ENCODE peak calls at places on chromosomes 1 and 21, in eight cellular contexts. G is Panc1, N is GM23338, P is HCT116, E is K562, M is upper lobe of left lung, R is GM12878, B is HepG2. Z is an unnamed sample.

GRCh38 chr1:33093004-33093403 is 12.1 kb downstream of the AZIN2 start:
- ATAC-seq in G (no peak), N (peak; percentile 87), P (peak; percentile 70), E (peak; percentile 82), M (no peak), R (peak; percentile 52), B (peak; percentile 75), Z (no peak)

GRCh38 chr1:46345281-46345680 is 4.7 kb downstream of the NSUN4 start:
- ATAC-seq in G (no peak), N (no peak), P (no peak), E (no peak), M (no peak), R (no peak), B (peak; percentile 15), Z (no peak)

GRCh38 chr1:177593105-177593504 is 376.8 kb downstream of the SEC16B start:
- ATAC-seq in G (no peak), N (no peak), P (no peak), E (no peak), M (no peak), R (no peak), B (no peak), Z (no peak)

GRCh38 chr21:37219766-37220432 is 47.2 kb downstream of the VPS26C start:
- ATAC-seq in G (no peak), N (no peak), P (no peak), E (no peak), M (no peak), R (no peak), B (no peak), Z (no peak)

GRCh38 chr1:230067871-230068814 is 1.1 kb downstream of the GALNT2 start:
- ATAC-seq in G (no peak), N (peak; percentile 67), P (peak; percentile 12), E (peak; percentile 63), M (peak; percentile 66), R (peak; percentile 30), B (peak; percentile 72), Z (no peak)

GRCh38 chr1:32242341-32242851 is 4.6 kb upstream of the FAM167B start:
- ATAC-seq in G (peak; percentile 12), N (no peak), P (no peak), E (peak; percentile 48), M (peak; percentile 49), R (peak; percentile 5), B (peak; percentile 51), Z (no peak)

GRCh38 chr1:68120136-68120791 is 69.8 kb upstream of the DIRAS3 start:
- ATAC-seq in G (peak; percentile 78), N (peak; percentile 76), P (peak; percentile 80), E (peak; percentile 85), M (peak; percentile 83), R (peak; percentile 81), B (peak; percentile 78), Z (peak; percentile 79)

GRCh38 chr21:34800797-34801518 is 132.2 kb downstream of the CLIC6 start:
- ATAC-seq in G (no peak), N (no peak), P (no peak), E (no peak), M (no peak), R (no peak), B (peak; percentile 73), Z (no peak)

GRCh38 chr1:217188280-217189235 is 442.3 kb downstream of the GPATCH2 start:
- ATAC-seq in G (no peak), N (no peak), P (no peak), E (no peak), M (no peak), R (no peak), B (no peak), Z (no peak)

GRCh38 chr1:88885933-88886332 is 5.4 kb downstream of the GTF2B start:
- ATAC-seq in G (no peak), N (no peak), P (no peak), E (no peak), M (no peak), R (no peak), B (no peak), Z (no peak)

GRCh38 chr1:55605155-55605554 is 390.0 kb upstream of the USP24 start:
- ATAC-seq in G (no peak), N (no peak), P (no peak), E (no peak), M (no peak), R (no peak), B (no peak), Z (no peak)

GRCh38 chr1:167059729-167060107 is 30.5 kb downstream of the GPA33 start:
- ATAC-seq in G (no peak), N (no peak), P (no peak), E (no peak), M (no peak), R (no peak), B (no peak), Z (no peak)

GRCh38 chr1:47930215-47930885 is 66.8 kb downstream of the TRABD2B start:
- ATAC-seq in G (no peak), N (peak; percentile 30), P (no peak), E (no peak), M (no peak), R (no peak), B (peak; percentile 49), Z (no peak)

GRCh38 chr1:40305451-40305850 is 11.6 kb downstream of the COL9A2 start:
- ATAC-seq in G (peak; percentile 54), N (peak; percentile 55), P (peak; percentile 68), E (peak; percentile 84), M (no peak), R (peak; percentile 35), B (no peak), Z (no peak)

GRCh38 chr1:116933586-116934515 is 24.1 kb downstream of the PTGFRN start:
- ATAC-seq in G (no peak), N (no peak), P (no peak), E (no peak), M (no peak), R (peak; percentile 42), B (no peak), Z (no peak)

GRCh38 chr1:25046194-25046532 is 116.1 kb upstream of the RUNX3 start:
- ATAC-seq in G (no peak), N (no peak), P (no peak), E (no peak), M (no peak), R (peak; percentile 61), B (no peak), Z (no peak)

GRCh38 chr1:21766210-21766609 is 16.7 kb downstream of the USP48 start:
- ATAC-seq in G (no peak), N (no peak), P (no peak), E (peak; percentile 3), M (no peak), R (peak; percentile 8), B (no peak), Z (no peak)

GRCh38 chr1:206754011-206754410 is 16.6 kb upstream of the IL19 start:
- ATAC-seq in G (no peak), N (no peak), P (no peak), E (no peak), M (peak; percentile 23), R (no peak), B (no peak), Z (no peak)

GRCh38 chr1:115829023-115829674 is 11.8 kb downstream of the NHLH2 start:
- ATAC-seq in G (no peak), N (peak; percentile 15), P (peak; percentile 72), E (peak; percentile 41), M (peak; percentile 91), R (no peak), B (peak; percentile 44), Z (peak; percentile 86)

GRCh38 chr1:209191242-209191626 is 392.3 kb upstream of the CAMK1G start:
- ATAC-seq in G (no peak), N (no peak), P (no peak), E (no peak), M (no peak), R (no peak), B (no peak), Z (no peak)
- H3K4me1 ChIP-seq in G (no peaks in the 10 kb centered on the region), N (peaks cover 26% of the 10 kb centered on the region), P (no peaks in the 10 kb centered on the region), E (no peaks in the 10 kb centered on the region), M (no peaks in the 10 kb centered on the region), R (no peaks in the 10 kb centered on the region), B (no peaks in the 10 kb centered on the region), Z (no peaks in the 10 kb centered on the region)

GRCh38 chr1:18479484-18479883 is 1.2 kb upstream of the KLHDC7A start:
- ATAC-seq in G (no peak), N (no peak), P (no peak), E (no peak), M (peak; percentile 44), R (no peak), B (no peak), Z (no peak)

GRCh38 chr1:18481921-18482701 is 1.4 kb downstream of the KLHDC7A start:
- ATAC-seq in G (no peak), N (no peak), P (no peak), E (peak; percentile 57), M (no peak), R (no peak), B (no peak), Z (no peak)

GRCh38 chr1:18482721-18483425 is 2.1 kb downstream of the KLHDC7A start:
- ATAC-seq in G (no peak), N (no peak), P (no peak), E (no peak), M (no peak), R (no peak), B (no peak), Z (no peak)

GRCh38 chr1:18481190-18481920 is 625 bp downstream of the KLHDC7A start:
- ATAC-seq in G (no peak), N (no peak), P (no peak), E (no peak), M (no peak), R (no peak), B (peak; percentile 5), Z (no peak)

GRCh38 chr1:18480315-18481189 is at the start of gene KLHDC7A:
- ATAC-seq in G (peak; percentile 30), N (peak; percentile 91), P (peak; percentile 91), E (no peak), M (peak; percentile 50), R (no peak), B (peak; percentile 97), Z (no peak)
- TF ChIP-seq POLR2AphosphoS5 in G (no peak), N (peak; percentile 47), P (no peak), E (no peak), M (no peak), R (no peak), B (peak; percentile 55), Z (no peak)

GRCh38 chr1:164759945-164760584 is 201.1 kb downstream of the PBX1 start:
- ATAC-seq in G (no peak), N (no peak), P (no peak), E (peak; percentile 42), M (no peak), R (no peak), B (no peak), Z (no peak)
- H3K4me1 ChIP-seq in G (no peaks in the 10 kb centered on the region), N (peaks cover 33% of the 10 kb centered on the region), P (peaks cover 9% of the 10 kb centered on the region), E (no peaks in the 10 kb centered on the region), M (peaks cover 7% of the 10 kb centered on the region), R (no peaks in the 10 kb centered on the region), B (no peaks in the 10 kb centered on the region), Z (peaks cover 68% of the 10 kb centered on the region)

GRCh38 chr1:155889566-155889965 is 21.6 kb downstream of the RIT1 start:
- ATAC-seq in G (no peak), N (no peak), P (no peak), E (no peak), M (no peak), R (no peak), B (no peak), Z (no peak)

GRCh38 chr1:155897746-155898145 is 13.4 kb downstream of the RIT1 start:
- ATAC-seq in G (no peak), N (no peak), P (no peak), E (no peak), M (no peak), R (no peak), B (no peak), Z (no peak)

GRCh38 chr1:155890251-155890650 is 20.9 kb downstream of the RIT1 start:
- ATAC-seq in G (no peak), N (no peak), P (no peak), E (no peak), M (no peak), R (no peak), B (no peak), Z (no peak)

GRCh38 chr1:155892801-155893200 is 18.3 kb downstream of the RIT1 start:
- ATAC-seq in G (peak; percentile 32), N (no peak), P (peak; percentile 79), E (no peak), M (no peak), R (no peak), B (no peak), Z (no peak)

GRCh38 chr1:155893389-155894142 is 17.6 kb downstream of the RIT1 start:
- ATAC-seq in G (peak; percentile 81), N (no peak), P (peak; percentile 58), E (peak; percentile 65), M (peak; percentile 63), R (no peak), B (peak; percentile 85), Z (peak; percentile 71)
- TF ChIP-seq POLR2AphosphoS5 in G (no peak), N (no peak), P (peak; percentile 46), E (no peak), M (no peak), R (no peak), B (no peak), Z (no peak)